ENCODE peak calls at places on chromosomes 12 and 14, in ten cellular contexts. B is upper lobe of right lung; J is activated effector memory CD4-positive, alpha-beta T cell treated with anti-CD3 and anti-CD28 coated beads, Interleukin-2, amount 50 U/mL, for 16 hours; V is tibial nerve; R is CD4-positive, alpha-beta memory T cell; Q is stomach; A is HCT116; N is stimulated activated CD4-positive, alpha-beta T cell treated with anti-CD3 and anti-CD28 coated beads, Interleukin-1b, Interleukin-23, amount 100 ng/mL, for 1 hour; S is AG04449; C is mesendoderm. W is an unnamed sample.

GRCh38 chr12:27619308-27619707 is 76.9 kb upstream of the REP15 start:
- DNase-seq in B (no peak), S (no peak), J (no peak), V (no peak), N (no peak), R (no peak), A (peak; percentile 81), Q (no peak), C (peak; percentile 54), W (no peak)

GRCh38 chr12:92439397-92439779 is 263.4 kb upstream of the PLEKHG7 start:
- DNase-seq in C (no peak), S (no peak), R (no peak), V (peak; percentile 38), Q (no peak), J (no peak), B (no peak), A (no peak), N (no peak), W (no peak)

GRCh38 chr14:55373784-55374725 is 37.6 kb downstream of the ATG14 start:
- DNase-seq in S (no peak), A (peak; percentile 40), R (peak; percentile 69), V (no peak), J (no peak), N (no peak), Q (no peak), C (peak; percentile 48), B (no peak), W (no peak)

GRCh38 chr14:21024668-21025373 is at the start of gene NDRG2:
- DNase-seq in B (peak; percentile 91), V (peak; percentile 72), C (peak; percentile 93), N (peak; percentile 42), J (peak; percentile 90), Q (peak; percentile 90), A (no peak), R (peak; percentile 72), S (no peak), W (peak; percentile 89)

GRCh38 chr12:31362759-31363415 is 36.9 kb upstream of the SINHCAF start:
- DNase-seq in J (no peak), N (no peak), B (no peak), S (no peak), Q (peak; percentile 50), C (peak; percentile 80), A (no peak), R (no peak), V (peak; percentile 4), W (peak; percentile 62)

GRCh38 chr12:100473716-100474150 is at the start of gene NR1H4:
- DNase-seq in R (no peak), Q (no peak), B (no peak), V (no peak), S (no peak), A (no peak), N (no peak), C (no peak), J (no peak), W (no peak)

GRCh38 chr12:24025153-24025798 is 75.8 kb upstream of the SOX5 start:
- DNase-seq in C (no peak), N (no peak), S (no peak), Q (no peak), B (no peak), V (no peak), A (no peak), R (no peak), J (no peak), W (peak; percentile 20)

GRCh38 chr14:23486116-23486515 is 16.6 kb downstream of the NGDN start:
- DNase-seq in R (no peak), A (no peak), B (no peak), J (no peak), C (no peak), Q (no peak), S (no peak), N (no peak), V (no peak), W (no peak)